ENCODE peak calls at places on chromosome X, in six cellular contexts. One of them, this sample, is unnamed.

GRCh38 chrX:84160736-84161135 is 27.3 kb downstream of the RPS6KA6 start:
- DNase-seq in BJ: no peak
- DNase-seq in NCI-H1436: no peak
- DNase-seq in A549: no peak
- DNase-seq in Right ventricle myocardium superior: no peak
- DNase-seq in COLO829: no peak
- DNase-seq in this sample: no peak

GRCh38 chrX:154761977-154762528 is 611 bp upstream of the DKC1 start:
- DNase-seq in BJ: no peak
- DNase-seq in NCI-H1436: no peak
- DNase-seq in A549: no peak
- DNase-seq in Right ventricle myocardium superior: no peak
- DNase-seq in COLO829: no peak
- DNase-seq in this sample: no peak

GRCh38 chrX:43703211-43703791 is 47.2 kb downstream of the MAOA start:
- DNase-seq in BJ: peak
- DNase-seq in NCI-H1436: no peak
- DNase-seq in A549: peak
- DNase-seq in Right ventricle myocardium superior: no peak
- DNase-seq in COLO829: no peak
- DNase-seq in this sample: no peak

GRCh38 chrX:47607091-47607490 is 12.6 kb downstream of the SYN1 start:
- DNase-seq in BJ: no peak
- DNase-seq in NCI-H1436: no peak
- DNase-seq in A549: no peak
- DNase-seq in Right ventricle myocardium superior: no peak
- DNase-seq in COLO829: no peak
- DNase-seq in this sample: no peak

GRCh38 chrX:37420756-37421155 is 71.6 kb downstream of the PRRG1 start:
- DNase-seq in BJ: no peak
- DNase-seq in NCI-H1436: no peak
- DNase-seq in A549: no peak
- DNase-seq in Right ventricle myocardium superior: no peak
- DNase-seq in COLO829: no peak
- DNase-seq in this sample: no peak

GRCh38 chrX:6228720-6229119 is at the start of gene NLGN4X:
- DNase-seq in BJ: no peak
- DNase-seq in NCI-H1436: no peak
- DNase-seq in A549: no peak
- DNase-seq in Right ventricle myocardium superior: no peak
- DNase-seq in COLO829: no peak
- DNase-seq in this sample: no peak

GRCh38 chrX:104721854-104722253 is 155.9 kb downstream of the IL1RAPL2 start:
- DNase-seq in BJ: no peak
- DNase-seq in NCI-H1436: no peak
- DNase-seq in A549: no peak
- DNase-seq in Right ventricle myocardium superior: no peak
- DNase-seq in COLO829: no peak
- DNase-seq in this sample: no peak

GRCh38 chrX:38095971-38096529 is 89.7 kb downstream of the SYTL5 start:
- DNase-seq in BJ: no peak
- DNase-seq in NCI-H1436: no peak
- DNase-seq in A549: peak
- DNase-seq in Right ventricle myocardium superior: no peak
- DNase-seq in COLO829: peak
- DNase-seq in this sample: no peak

GRCh38 chrX:13432376-13432775 is 112.5 kb upstream of the ATXN3L start:
- DNase-seq in BJ: peak
- DNase-seq in NCI-H1436: no peak
- DNase-seq in A549: peak
- DNase-seq in Right ventricle myocardium superior: no peak
- DNase-seq in COLO829: peak
- DNase-seq in this sample: no peak

GRCh38 chrX:19462879-19463278 is 52.4 kb downstream of the MAP3K15 start:
- DNase-seq in BJ: no peak
- DNase-seq in NCI-H1436: no peak
- DNase-seq in A549: no peak
- DNase-seq in Right ventricle myocardium superior: no peak
- DNase-seq in COLO829: no peak
- DNase-seq in this sample: no peak

GRCh38 chrX:15129412-15129811 is 140.5 kb downstream of the ASB9 start:
- DNase-seq in BJ: no peak
- DNase-seq in NCI-H1436: no peak
- DNase-seq in A549: no peak
- DNase-seq in Right ventricle myocardium superior: no peak
- DNase-seq in COLO829: no peak
- DNase-seq in this sample: no peak

GRCh38 chrX:70769659-70770232 is 138.8 kb downstream of the TEX11 start:
- DNase-seq in BJ: no peak
- DNase-seq in NCI-H1436: no peak
- DNase-seq in A549: peak
- DNase-seq in Right ventricle myocardium superior: no peak
- DNase-seq in COLO829: peak
- DNase-seq in this sample: no peak

GRCh38 chrX:46257451-46257879 is 287.8 kb downstream of the ZNF674 start:
- DNase-seq in BJ: no peak
- DNase-seq in NCI-H1436: no peak
- DNase-seq in A549: no peak
- DNase-seq in Right ventricle myocardium superior: no peak
- DNase-seq in COLO829: no peak
- DNase-seq in this sample: no peak